ENCODE peak calls at places on chromosomes 16 and 17, in six cellular contexts. Z is astrocyte of the spinal cord, V is glutamatergic neuron, W is neural progenitor cell, L is GM23338, B is gastrocnemius medialis. R is an unnamed sample.

GRCh38 chr17:1179635-1180433 is at the start of gene ABR:
- DNase-seq in Z (peak; percentile 26), V (peak; percentile 67), W (peak; percentile 89), L (peak; percentile 74), B (no peak), R (peak; percentile 16)

GRCh38 chr16:67966549-67967182 is 1.8 kb downstream of the SLC12A4 start:
- DNase-seq in Z (no peak), V (no peak), W (peak; percentile 31), L (peak; percentile 52), B (no peak), R (peak; percentile 57)

GRCh38 chr17:57597531-57598453 is 147.3 kb downstream of the CCDC182 start:
- DNase-seq in Z (peak; percentile 83), V (peak; percentile 80), W (peak; percentile 89), L (peak; percentile 90), B (no peak), R (peak; percentile 70)

GRCh38 chr16:88591577-88592021 is 21.4 kb downstream of the ZC3H18 start:
- DNase-seq in Z (no peak), V (no peak), W (no peak), L (no peak), B (peak; percentile 16), R (no peak)

GRCh38 chr16:10859650-10860049 is 17.4 kb upstream of the CIITA start:
- DNase-seq in Z (no peak), V (no peak), W (no peak), L (no peak), B (no peak), R (peak; percentile 75)

GRCh38 chr16:1983544-1984346 is at the start of gene GFER:
- DNase-seq in Z (peak; percentile 91), V (peak; percentile 97), W (peak; percentile 99), L (peak; percentile 98), B (peak; percentile 68), R (peak; percentile 82)

GRCh38 chr17:50882851-50883250 is 16.7 kb upstream of the TOB1 start:
- DNase-seq in Z (peak; percentile 57), V (no peak), W (no peak), L (no peak), B (no peak), R (peak; percentile 39)

GRCh38 chr16:2090819-2091721 is 43.3 kb downstream of the TSC2 start:
- DNase-seq in Z (peak; percentile 46), V (peak; percentile 85), W (peak; percentile 96), L (peak; percentile 88), B (peak; percentile 66), R (no peak)

GRCh38 chr17:43211480-43212402 is at the start of gene TMEM106A:
- DNase-seq in Z (peak; percentile 89), V (peak; percentile 42), W (peak; percentile 82), L (peak; percentile 89), B (peak; percentile 44), R (peak; percentile 76)

GRCh38 chr17:43766413-43767052 is 7.9 kb upstream of the SOST start:
- DNase-seq in Z (peak; percentile 20), V (peak; percentile 86), W (peak; percentile 83), L (peak; percentile 93), B (no peak), R (peak; percentile 69)

GRCh38 chr17:78128616-78129384 is at the start of gene TMC6:
- DNase-seq in Z (no peak), V (no peak), W (peak; percentile 74), L (peak; percentile 88), B (no peak), R (peak; percentile 56)

GRCh38 chr17:19812407-19812806 is 55.3 kb downstream of the ULK2 start:
- DNase-seq in Z (no peak), V (no peak), W (no peak), L (peak; percentile 15), B (no peak), R (no peak)
- TF ChIP-seq CTCF in Z (peak; percentile 44), V (no peak), W (peak; percentile 43), L (peak; percentile 54), B (no peak), R (no peak)

DNA sequence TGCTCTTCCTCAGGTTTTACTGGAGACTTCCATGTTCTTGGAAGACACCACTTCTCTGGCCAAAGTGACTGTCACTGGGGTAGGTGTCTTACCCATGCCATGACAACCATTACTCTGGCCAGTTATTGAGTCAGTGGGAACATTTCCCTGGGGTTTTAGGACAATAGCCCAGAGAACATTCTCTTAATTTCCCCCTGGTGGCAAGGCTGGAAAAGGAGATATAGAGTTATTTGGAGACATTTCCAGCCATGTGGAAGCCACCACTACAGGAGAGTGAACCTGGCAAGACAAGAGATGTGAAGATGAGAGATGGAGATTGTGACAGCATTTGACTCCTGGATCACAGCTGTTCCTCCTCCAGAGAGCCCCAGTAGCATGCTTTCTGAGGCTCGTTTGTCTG is 106.2 kb downstream of the CDK5R1 start:
- DNase-seq in Z (no peak), V (no peak), W (no peak), L (peak; percentile 37), B (no peak), R (no peak)
- TF ChIP-seq CTCF in Z (peak; percentile 16), V (no peak), W (peak; percentile 28), L (peak; percentile 12), B (no peak), R (no peak)

GRCh38 chr16:47581114-47581513 is 120.0 kb downstream of the PHKB start:
- DNase-seq in Z (no peak), V (no peak), W (no peak), L (peak; percentile 23), B (no peak), R (peak; percentile 9)
- TF ChIP-seq CTCF in Z (no peak), V (no peak), W (peak; percentile 16), L (peak; percentile 36), B (no peak), R (no peak)

DNA sequence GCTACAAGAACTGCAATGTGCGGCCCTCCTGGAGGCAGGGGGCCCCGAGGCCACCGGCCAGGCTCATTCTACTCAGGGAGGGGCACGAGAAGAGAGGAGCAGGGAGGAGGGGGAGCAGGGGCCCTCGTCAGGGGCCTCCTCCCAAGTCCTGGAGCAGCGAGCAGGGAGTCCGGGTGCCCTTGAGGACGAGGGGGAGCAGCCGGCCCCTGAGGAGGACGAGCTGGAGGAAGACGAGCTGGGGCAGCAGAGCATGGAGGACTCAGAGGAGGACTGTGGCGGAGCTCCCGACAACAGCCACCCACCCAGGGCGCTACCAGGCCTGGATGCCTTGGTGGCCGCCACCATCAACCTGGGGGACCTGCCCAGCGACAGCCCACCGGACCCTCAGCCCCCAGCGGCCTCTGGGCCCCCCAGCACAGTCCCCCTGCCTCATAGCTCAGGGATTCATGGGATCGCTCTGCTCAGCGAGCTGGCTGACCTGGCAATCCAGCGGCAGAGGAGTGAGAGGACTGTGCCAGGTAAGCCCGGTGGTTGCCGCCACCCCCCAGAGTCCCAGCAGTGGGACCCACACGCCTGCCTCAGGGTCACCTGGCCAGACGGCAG is 52.2 kb downstream of the BAHCC1 start:
- DNase-seq in Z (no peak), V (no peak), W (no peak), L (no peak), B (no peak), R (no peak)
- TF ChIP-seq CTCF in Z (no peak), V (no peak), W (no peak), L (no peak), B (no peak), R (no peak)